ENCODE peak calls at places on chromosome 11, in nine cellular contexts. T, G, J, M, I, A, Y, F and X are unnamed samples.

GRCh38 chr11:48006301-48006992 is 26.1 kb downstream of the PTPRJ start:
- DNase-seq in T (no peak), G (peak; percentile 65), J (no peak), M (no peak), I (no peak), A (no peak), Y (no peak), F (peak; percentile 82), X (peak; percentile 41)

GRCh38 chr11:17280494-17281127 is 4.1 kb downstream of the NUCB2 start:
- DNase-seq in T (no peak), G (no peak), J (no peak), M (no peak), I (no peak), A (no peak), Y (no peak), F (no peak), X (no peak)

GRCh38 chr11:110305169-110306018 is 9.0 kb upstream of the RDX start:
- DNase-seq in T (no peak), G (peak; percentile 77), J (no peak), M (no peak), I (no peak), A (no peak), Y (no peak), F (peak; percentile 73), X (peak; percentile 69)

GRCh38 chr11:77080643-77081210 is 14.0 kb downstream of the CAPN5 start:
- DNase-seq in T (peak; percentile 19), G (no peak), J (no peak), M (no peak), I (no peak), A (no peak), Y (no peak), F (peak; percentile 43), X (no peak)

GRCh38 chr11:123482225-123482624 is 52.2 kb downstream of the GRAMD1B start:
- DNase-seq in T (no peak), G (no peak), J (no peak), M (no peak), I (no peak), A (no peak), Y (no peak), F (no peak), X (no peak)

GRCh38 chr11:46537121-46537520 is 56.7 kb downstream of the AMBRA1 start:
- DNase-seq in T (no peak), G (no peak), J (no peak), M (no peak), I (no peak), A (no peak), Y (no peak), F (no peak), X (no peak)

GRCh38 chr11:122253541-122254317 is 137.7 kb upstream of the BLID start:
- DNase-seq in T (no peak), G (no peak), J (no peak), M (no peak), I (no peak), A (no peak), Y (no peak), F (peak; percentile 66), X (no peak)

GRCh38 chr11:117205211-117205818 is 6.1 kb downstream of the TAGLN start:
- DNase-seq in T (no peak), G (no peak), J (no peak), M (no peak), I (no peak), A (no peak), Y (peak; percentile 43), F (no peak), X (no peak)

GRCh38 chr11:101034076-101034475 is 95.5 kb downstream of the PGR start:
- DNase-seq in T (no peak), G (no peak), J (peak; percentile 78), M (peak; percentile 67), I (no peak), A (peak; percentile 59), Y (no peak), F (peak; percentile 1), X (no peak)

GRCh38 chr11:106888386-106888785 is 129.9 kb downstream of the GUCY1A2 start:
- DNase-seq in T (no peak), G (no peak), J (no peak), M (no peak), I (no peak), A (no peak), Y (no peak), F (no peak), X (no peak)

GRCh38 chr11:113874920-113875413 is 405 bp downstream of the USP28 start:
- DNase-seq in T (no peak), G (peak; percentile 43), J (no peak), M (no peak), I (no peak), A (no peak), Y (no peak), F (no peak), X (peak; percentile 48)

GRCh38 chr11:99370557-99371200 is 349.9 kb downstream of the CNTN5 start:
- DNase-seq in T (peak; percentile 61), G (no peak), J (no peak), M (no peak), I (no peak), A (peak; percentile 50), Y (no peak), F (peak; percentile 65), X (peak; percentile 12)
- H3K27ac ChIP-seq in T (no peak overlapping the region), G (no peak overlapping the region), J (no peak overlapping the region), M (no peak overlapping the region), I (no peak overlapping the region), A (no peak overlapping the region), Y (no peak overlapping the region), F (no peak overlapping the region), X (no peak overlapping the region)

GRCh38 chr11:35076201-35077100 is 62.5 kb upstream of the CD44 start:
- DNase-seq in T (no peak), G (no peak), J (no peak), M (no peak), I (no peak), A (no peak), Y (no peak), F (no peak), X (no peak)
- H3K27ac ChIP-seq in T (no peak overlapping the region), G (peak overlapping the region; percentile 90), J (no peak overlapping the region), M (no peak overlapping the region), I (peak overlapping the region; percentile 89), A (no peak overlapping the region), Y (no peak overlapping the region), F (no peak overlapping the region), X (no peak overlapping the region)

GRCh38 chr11:102117472-102118113 is 7.3 kb downstream of the YAP1 start:
- DNase-seq in T (no peak), G (no peak), J (no peak), M (no peak), I (no peak), A (no peak), Y (no peak), F (peak; percentile 39), X (no peak)
- H3K27ac ChIP-seq in T (no peak overlapping the region), G (no peak overlapping the region), J (no peak overlapping the region), M (no peak overlapping the region), I (no peak overlapping the region), A (no peak overlapping the region), Y (no peak overlapping the region), F (no peak overlapping the region), X (no peak overlapping the region)

GRCh38 chr11:8766043-8766992 is 83.7 kb downstream of the RPL27A start:
- DNase-seq in T (no peak), G (peak; percentile 39), J (no peak), M (no peak), I (no peak), A (no peak), Y (no peak), F (peak; percentile 92), X (no peak)

GRCh38 chr11:8768625-8769333 is 86.2 kb downstream of the RPL27A start:
- DNase-seq in T (no peak), G (peak; percentile 66), J (no peak), M (no peak), I (no peak), A (peak; percentile 62), Y (no peak), F (peak; percentile 89), X (peak; percentile 38)

GRCh38 chr11:8767466-8768142 is 85.0 kb downstream of the RPL27A start:
- DNase-seq in T (no peak), G (peak; percentile 84), J (no peak), M (no peak), I (no peak), A (no peak), Y (no peak), F (peak; percentile 88), X (peak; percentile 61)

GRCh38 chr11:8765294-8765693 is 82.7 kb downstream of the RPL27A start:
- DNase-seq in T (no peak), G (peak; percentile 38), J (no peak), M (no peak), I (no peak), A (no peak), Y (no peak), F (peak; percentile 89), X (no peak)

GRCh38 chr11:8766993-8767374 is 84.4 kb downstream of the RPL27A start:
- DNase-seq in T (no peak), G (no peak), J (no peak), M (no peak), I (no peak), A (no peak), Y (no peak), F (no peak), X (no peak)
- H3K27ac ChIP-seq in T (peak overlapping the region; percentile 0), G (peak overlapping the region; percentile 96), J (no peak overlapping the region), M (peak overlapping the region; percentile 88), I (no peak overlapping the region), A (no peak overlapping the region), Y (peak overlapping the region; percentile 78), F (peak overlapping the region; percentile 74), X (no peak overlapping the region)

DNA sequence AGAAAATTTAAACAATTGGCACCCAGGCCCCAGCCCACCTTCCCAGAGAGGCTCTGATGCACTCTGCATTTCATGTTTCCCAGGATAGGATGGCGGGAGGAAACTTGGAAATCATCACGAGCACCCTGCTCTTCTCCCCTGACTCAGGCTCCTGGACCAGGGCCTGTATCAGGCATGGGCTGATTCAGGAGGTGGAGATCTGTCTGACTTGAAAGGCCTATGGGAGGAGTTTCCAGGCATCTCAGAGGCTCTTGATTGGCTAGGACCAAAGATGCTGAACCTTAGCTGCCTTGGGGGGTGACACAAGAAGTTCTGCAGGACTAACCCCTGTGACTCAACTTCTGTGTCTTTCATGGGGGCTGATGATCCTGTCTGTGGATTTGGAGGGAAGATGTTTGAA is 106.2 kb downstream of the PKNOX2 start:
- DNase-seq in T (no peak), G (no peak), J (no peak), M (no peak), I (no peak), A (no peak), Y (no peak), F (peak; percentile 84), X (no peak)
- H3K27ac ChIP-seq in T (no peak overlapping the region), G (no peak overlapping the region), J (no peak overlapping the region), M (no peak overlapping the region), I (no peak overlapping the region), A (no peak overlapping the region), Y (no peak overlapping the region), F (no peak overlapping the region), X (no peak overlapping the region)